ENCODE peak calls at places on chromosomes 16 and 17, in nine cellular contexts. O, G, M, T, D, V, U, Z and J are unnamed samples.

GRCh38 chr17:66290097-66290722 is 12.2 kb upstream of the PRKCA start:
- DNase-seq in U (no peak), Z (no peak), M (no peak), D (no peak), T (no peak), G (no peak), O (no peak), V (no peak), J (no peak)

GRCh38 chr17:17181666-17182600 is 24.2 kb downstream of the PLD6 start:
- DNase-seq in O (no peak), M (peak), U (no peak), T (no peak), V (no peak), G (no peak), Z (no peak), D (no peak), J (no peak)

GRCh38 chr17:35089846-35090193 is 26.3 kb upstream of the RFFL start:
- DNase-seq in V (no peak), Z (peak), G (no peak), T (peak), D (no peak), O (no peak), U (peak), M (peak), J (no peak)

GRCh38 chr16:75420987-75421819 is 12.1 kb downstream of the CFDP1 start:
- DNase-seq in G (peak), T (peak), M (peak), O (no peak), D (peak), V (peak), Z (peak), U (peak), J (no peak)

GRCh38 chr16:86590501-86591144 is 12.3 kb downstream of the FOXL1 start:
- DNase-seq in T (no peak), D (no peak), M (no peak), V (no peak), U (peak), G (no peak), O (peak), Z (no peak), J (peak)

GRCh38 chr17:46758614-46759013 is 59.9 kb downstream of the WNT3 start:
- DNase-seq in O (no peak), Z (no peak), T (no peak), M (no peak), G (no peak), D (no peak), U (no peak), V (no peak), J (no peak)

GRCh38 chr17:71764507-71764906 is 356.3 kb upstream of the SOX9 start:
- DNase-seq in D (no peak), V (peak), M (peak), O (no peak), U (peak), Z (no peak), T (peak), G (no peak), J (no peak)

GRCh38 chr16:14600164-14600563 is 29.9 kb downstream of the PARN start:
- DNase-seq in U (peak), V (no peak), D (no peak), T (no peak), G (no peak), Z (no peak), O (no peak), M (no peak), J (peak)

GRCh38 chr17:12665263-12666210 is at the start of gene MYOCD:
- DNase-seq in T (peak), V (peak), U (no peak), D (peak), Z (peak), G (peak), M (no peak), O (no peak), J (no peak)

GRCh38 chr16:66441586-66442375 is 14.7 kb downstream of the BEAN1 start:
- DNase-seq in T (no peak), M (no peak), G (no peak), V (no peak), Z (no peak), D (no peak), U (peak), O (no peak), J (peak)

GRCh38 chr17:58741121-58741625 is 14.5 kb upstream of the PPM1E start:
- DNase-seq in U (peak), M (no peak), T (no peak), G (no peak), Z (no peak), O (peak), D (no peak), V (no peak), J (no peak)

GRCh38 chr17:80944326-80944725 is 47.3 kb upstream of the CHMP6 start:
- DNase-seq in U (no peak), V (no peak), Z (peak), O (no peak), G (peak), T (no peak), M (no peak), D (peak), J (no peak)

GRCh38 chr16:49365711-49366509 is 7.7 kb upstream of the C16orf78 start:
- DNase-seq in O (no peak), U (no peak), D (no peak), T (no peak), G (no peak), M (no peak), V (no peak), Z (no peak), J (no peak)

GRCh38 chr16:21167360-21167759 is 8.9 kb downstream of the LDAF1 start:
- DNase-seq in U (no peak), Z (no peak), T (no peak), O (peak), M (no peak), D (no peak), V (no peak), G (no peak), J (peak)

DNA sequence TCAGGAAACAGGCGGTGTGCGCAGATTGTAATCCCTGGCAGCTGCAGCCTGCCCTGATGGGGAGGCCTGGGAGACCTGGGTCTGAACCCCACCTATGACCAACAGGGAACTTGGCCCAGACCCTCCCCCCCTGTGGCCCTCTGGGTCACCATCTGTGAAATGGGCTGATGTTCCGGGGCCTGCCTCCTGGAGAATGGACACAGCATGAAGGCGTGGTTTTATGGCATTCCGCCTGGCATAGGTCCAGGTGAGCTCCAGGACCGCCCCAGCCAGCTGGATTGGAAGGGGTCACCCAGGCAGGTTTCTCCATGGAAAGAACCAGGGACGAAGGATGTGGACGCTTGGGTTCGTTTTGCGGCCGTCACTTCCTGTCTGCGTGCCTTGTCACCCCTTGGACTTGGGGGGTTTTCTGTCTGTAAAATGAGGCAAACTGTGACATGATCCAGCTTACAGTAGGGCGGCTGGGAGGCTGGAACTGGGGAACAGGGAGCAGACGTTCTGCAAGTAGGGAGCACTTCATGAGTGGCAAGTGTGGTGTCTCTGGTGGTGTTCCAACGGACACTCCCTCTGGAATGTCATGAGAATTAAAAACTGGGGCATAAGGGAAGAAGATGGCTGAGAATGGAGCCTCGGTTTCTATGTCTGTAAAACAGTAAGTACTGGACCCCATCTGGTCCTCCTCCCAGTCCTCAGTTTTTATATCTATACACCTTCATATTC is 1.6 kb downstream of the CPNE2 start:
- DNase-seq in V (no peak), M (no peak), O (no peak), Z (no peak), U (no peak), D (no peak), G (no peak), T (no peak), J (no peak)
- H3K4me3 ChIP-seq in V (peak), M (no peak), O (no peak), Z (peak), U (no peak), D (no peak), G (peak), T (peak), J (peak)

GRCh38 chr17:76252040-76252954 is 12.0 kb upstream of the RNF157 start:
- DNase-seq in D (no peak), Z (peak), V (peak), T (no peak), M (peak), G (peak), U (peak), O (peak), J (no peak)
- TF ChIP-seq CTCF in D (no peak), Z (no peak), V (no peak), T (no peak), M (no peak), G (no peak), U (no peak), O (no peak), J (no peak)

GRCh38 chr17:36598951-36599401 is 2.4 kb upstream of the MRM1 start:
- DNase-seq in G (no peak), D (peak), V (no peak), U (no peak), M (no peak), T (no peak), Z (peak), O (no peak), J (no peak)
- H3K4me3 ChIP-seq in G (no peak), D (no peak), V (no peak), U (no peak), M (no peak), T (no peak), Z (no peak), O (no peak), J (no peak)

DNA sequence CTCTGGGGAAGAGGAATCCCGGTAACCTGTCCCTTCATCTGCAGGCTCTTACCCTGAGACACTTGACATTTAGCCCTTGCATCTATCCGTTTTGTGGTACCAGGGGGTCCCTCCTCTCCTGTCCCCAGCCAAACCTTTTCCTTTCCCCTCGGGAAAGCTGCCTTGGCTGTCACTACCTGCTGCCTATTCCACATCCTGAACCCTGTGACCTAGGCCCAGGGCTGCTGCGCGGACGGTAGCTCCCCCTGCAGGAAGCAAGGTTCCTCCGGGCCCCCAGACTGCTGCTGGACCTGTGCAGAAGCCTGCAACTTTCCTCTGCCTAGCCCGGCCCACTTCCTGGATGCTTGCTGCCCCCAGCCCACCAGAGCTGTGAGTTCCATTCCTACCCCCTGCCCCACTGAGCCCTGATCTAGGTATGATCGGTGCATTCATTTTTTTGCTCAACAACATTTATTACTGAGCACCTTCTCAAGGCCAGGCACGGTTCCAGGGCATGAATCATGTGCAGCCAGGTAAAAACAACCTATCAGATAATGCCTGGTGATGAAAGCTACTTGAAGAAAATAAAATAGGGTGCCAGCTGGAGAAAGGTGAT is 10.5 kb upstream of the ALDOA start:
- DNase-seq in Z (peak), O (no peak), M (peak), D (no peak), G (no peak), U (no peak), V (no peak), T (no peak), J (no peak)
- TF ChIP-seq CTCF in Z (peak), O (peak), M (peak), D (no peak), G (peak), U (peak), V (no peak), T (peak), J (peak)

GRCh38 chr17:40530531-40530987 is 29.1 kb upstream of the TNS4 start:
- DNase-seq in M (no peak), O (no peak), U (no peak), T (no peak), D (peak), Z (no peak), G (peak), V (no peak), J (no peak)

GRCh38 chr17:40528692-40529417 is 27.4 kb upstream of the TNS4 start:
- DNase-seq in D (peak), V (no peak), U (no peak), O (no peak), G (no peak), Z (no peak), M (no peak), T (no peak), J (no peak)

GRCh38 chr17:40532520-40533253 is 31.3 kb upstream of the TNS4 start:
- DNase-seq in D (peak), G (peak), U (peak), V (no peak), M (no peak), Z (no peak), T (no peak), O (no peak), J (no peak)

GRCh38 chr17:40529991-40530390 is 28.6 kb upstream of the TNS4 start:
- DNase-seq in Z (no peak), D (no peak), U (no peak), V (no peak), G (no peak), M (no peak), O (no peak), T (no peak), J (no peak)

DNA sequence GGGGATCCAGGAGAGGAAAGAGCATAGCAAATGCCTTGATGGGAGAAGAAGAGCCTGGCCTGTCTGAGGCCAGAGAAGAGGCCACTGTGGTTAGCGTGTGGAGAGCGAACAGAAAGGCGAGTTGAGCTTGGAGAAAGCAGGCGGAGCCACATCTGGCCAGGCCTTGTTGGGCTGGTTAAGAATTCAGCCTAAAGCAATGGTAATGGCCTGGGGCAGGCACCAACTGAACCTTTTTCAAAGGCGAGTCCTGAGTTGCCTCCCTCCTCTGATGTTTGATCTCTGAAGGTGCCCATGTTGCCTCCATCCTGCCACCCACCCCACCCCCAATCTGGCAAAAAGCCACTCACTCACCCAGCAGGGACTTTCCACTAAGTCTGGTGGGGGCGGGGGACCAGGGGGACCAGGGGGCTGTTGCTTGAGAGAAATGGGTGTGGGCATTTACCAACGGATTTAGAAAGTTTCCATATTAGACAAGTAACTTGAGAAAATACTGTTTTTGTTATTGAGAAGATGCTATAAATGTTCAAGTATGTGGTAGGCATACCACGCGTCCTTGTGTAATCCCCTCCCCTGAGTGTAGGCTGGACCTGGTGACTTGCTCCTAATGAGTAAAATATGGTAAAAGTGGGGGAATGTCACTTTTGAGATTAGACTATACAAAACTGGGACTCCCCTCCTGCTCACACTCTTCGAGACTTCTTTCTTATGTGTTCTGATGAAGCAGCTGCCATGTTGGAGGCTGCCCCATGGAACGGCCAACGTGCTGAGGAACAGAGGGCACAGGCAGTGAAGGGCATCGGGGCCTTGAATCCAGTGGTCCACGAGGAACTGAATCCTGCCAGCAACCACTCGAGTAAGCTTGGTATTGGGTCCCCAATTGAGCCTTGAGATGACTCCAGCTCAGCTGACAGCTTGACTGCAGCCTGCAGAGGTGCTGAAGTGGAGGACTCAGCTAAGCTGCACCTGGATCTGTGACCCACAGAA is 29.9 kb upstream of the TNS4 start:
- DNase-seq in T (no peak), G (peak), M (peak), D (peak), Z (no peak), U (no peak), O (no peak), V (no peak), J (no peak)
- H3K4me3 ChIP-seq in T (no peak), G (no peak), M (no peak), D (no peak), Z (no peak), U (no peak), O (no peak), V (no peak), J (no peak)

DNA sequence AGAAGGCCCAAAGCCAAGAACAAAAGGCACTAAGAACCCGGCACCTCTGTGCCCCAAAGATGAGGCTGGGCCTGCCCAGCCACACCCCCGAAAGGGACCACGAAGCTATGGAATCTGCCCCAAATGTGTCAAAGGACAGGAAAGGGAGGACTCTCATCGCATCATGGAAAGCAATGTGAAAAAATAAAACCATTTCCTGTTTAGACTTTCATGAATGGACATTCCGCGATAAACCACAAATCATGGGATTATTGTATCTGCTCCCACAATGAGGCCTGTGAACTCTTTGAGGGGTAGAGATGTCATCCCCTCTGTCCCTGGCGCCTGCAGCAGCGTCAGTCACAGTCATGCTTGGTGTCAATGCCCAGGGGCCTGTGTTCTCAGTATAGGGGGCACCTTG is 135.0 kb downstream of the COPRS start:
- DNase-seq in O (no peak), D (no peak), Z (no peak), G (no peak), M (no peak), T (no peak), V (peak), U (peak), J (peak)
- TF ChIP-seq CTCF in O (no peak), D (no peak), Z (no peak), G (no peak), M (no peak), T (no peak), V (no peak), U (no peak), J (no peak)

DNA sequence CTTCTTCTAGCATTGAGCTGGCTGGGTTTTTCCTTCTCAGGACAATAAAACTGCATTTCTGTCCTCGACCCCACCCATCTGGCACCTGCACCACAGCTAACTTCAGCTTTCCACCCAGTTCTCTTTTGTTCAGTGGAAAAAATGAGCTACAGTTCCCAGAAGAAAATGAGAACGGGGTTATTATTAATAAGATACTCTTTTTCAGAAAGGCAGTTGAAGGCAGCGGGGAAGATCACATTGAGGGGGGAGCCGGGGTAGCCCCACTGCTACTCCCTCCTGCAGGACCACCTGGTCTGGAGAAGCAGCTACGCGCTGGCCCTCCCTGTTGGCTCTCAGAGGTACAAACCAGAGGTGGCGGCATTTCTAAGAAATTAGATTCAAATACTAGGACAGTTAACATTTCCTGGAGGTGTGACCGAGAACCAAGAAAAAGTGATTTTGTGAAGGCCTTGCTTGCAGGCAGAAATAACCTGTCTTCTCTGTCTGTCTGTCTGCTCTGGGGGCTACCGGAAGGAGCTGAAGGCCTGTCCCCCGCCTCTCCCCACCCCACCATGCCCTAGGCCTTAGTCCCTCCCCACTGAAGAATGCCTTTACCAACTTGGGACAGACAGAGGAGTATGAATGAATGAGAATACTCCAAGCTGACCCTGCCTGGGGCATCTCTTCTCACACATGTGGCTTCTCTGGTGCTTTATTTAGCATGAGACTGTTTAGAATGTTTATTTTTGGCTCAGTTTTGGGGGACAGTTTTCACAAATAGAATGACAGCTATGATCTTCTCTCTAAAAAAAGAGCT is 123.8 kb downstream of the XYLT1 start:
- DNase-seq in U (no peak), T (no peak), G (no peak), V (no peak), D (no peak), O (no peak), Z (no peak), M (peak), J (no peak)
- H3K4me3 ChIP-seq in U (no peak), T (no peak), G (no peak), V (no peak), D (no peak), O (no peak), Z (no peak), M (no peak), J (no peak)